ENCODE peak calls at places on chromosomes 2 and 18, in four cellular contexts. One of them, this sample, is unnamed.

GRCh38 chr18:78479443-78479842 is 500.2 kb upstream of the SALL3 start:
- DNase-seq in HFFc6: no peak
- DNase-seq in esophagus squamous epithelium: no peak
- DNase-seq in GM13977: no peak
- DNase-seq in this sample: peak; percentile 57

GRCh38 chr2:124804014-124804940 is 779.2 kb downstream of the CNTNAP5 start:
- DNase-seq in HFFc6: peak; percentile 9
- DNase-seq in esophagus squamous epithelium: no peak
- DNase-seq in GM13977: peak; percentile 34
- DNase-seq in this sample: no peak

GRCh38 chr2:166373951-166374350 is 1.8 kb downstream of the SCN9A start:
- DNase-seq in HFFc6: peak; percentile 80
- DNase-seq in esophagus squamous epithelium: no peak
- DNase-seq in GM13977: peak; percentile 8
- DNase-seq in this sample: no peak

GRCh38 chr2:157866202-157866601 is 9.9 kb downstream of the ACVR1 start:
- DNase-seq in HFFc6: no peak
- DNase-seq in esophagus squamous epithelium: no peak
- DNase-seq in GM13977: no peak
- DNase-seq in this sample: no peak

GRCh38 chr18:58180738-58181353 is 136.8 kb downstream of the NEDD4L start:
- DNase-seq in HFFc6: no peak
- DNase-seq in esophagus squamous epithelium: no peak
- DNase-seq in GM13977: peak; percentile 77
- DNase-seq in this sample: no peak

GRCh38 chr2:111896007-111896406 is 2.4 kb upstream of the MERTK start:
- DNase-seq in HFFc6: no peak
- DNase-seq in esophagus squamous epithelium: no peak
- DNase-seq in GM13977: no peak
- DNase-seq in this sample: no peak

GRCh38 chr18:63664571-63664970 is 2.9 kb upstream of the SERPINB3 start:
- DNase-seq in HFFc6: no peak
- DNase-seq in esophagus squamous epithelium: no peak
- DNase-seq in GM13977: no peak
- DNase-seq in this sample: no peak

GRCh38 chr2:72512376-72512775 is 313.5 kb downstream of the EXOC6B start:
- DNase-seq in HFFc6: no peak
- DNase-seq in esophagus squamous epithelium: no peak
- DNase-seq in GM13977: no peak
- DNase-seq in this sample: no peak

GRCh38 chr2:127173073-127173472 is 47.0 kb downstream of the CYP27C1 start:
- DNase-seq in HFFc6: peak; percentile 87
- DNase-seq in esophagus squamous epithelium: no peak
- DNase-seq in GM13977: no peak
- DNase-seq in this sample: peak; percentile 15

DNA sequence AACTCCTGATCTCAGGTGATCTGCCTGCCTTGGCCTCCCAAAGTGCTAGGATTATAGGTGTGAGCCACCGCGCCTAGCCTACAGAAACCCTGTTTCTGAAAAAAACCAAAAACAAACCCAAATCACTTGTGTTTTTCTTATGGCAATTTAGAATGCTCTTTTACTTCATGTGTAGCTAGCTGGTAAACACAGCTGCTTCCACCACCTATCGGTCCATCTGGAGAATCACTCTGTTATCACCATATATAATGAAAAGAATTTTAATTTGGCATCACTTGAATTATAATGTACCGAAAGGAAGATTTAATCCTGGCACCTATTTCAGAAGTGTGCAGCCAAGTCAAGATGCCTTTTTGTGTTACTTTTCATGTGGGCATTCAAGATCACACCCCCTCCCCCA is 86.5 kb upstream of the ITGB6 start:
- DNase-seq in HFFc6: no peak
- DNase-seq in esophagus squamous epithelium: no peak
- DNase-seq in GM13977: no peak
- DNase-seq in this sample: no peak
- TF ChIP-seq CTCF in HFFc6: no peak
- TF ChIP-seq CTCF in esophagus squamous epithelium: no peak
- TF ChIP-seq CTCF in GM13977: no peak
- TF ChIP-seq CTCF in this sample: no peak

GRCh38 chr18:56712761-56713160 is 61.6 kb downstream of the WDR7 start:
- DNase-seq in HFFc6: no peak
- DNase-seq in esophagus squamous epithelium: no peak
- DNase-seq in GM13977: no peak
- DNase-seq in this sample: no peak

GRCh38 chr18:56711706-56712445 is 60.7 kb downstream of the WDR7 start:
- DNase-seq in HFFc6: no peak
- DNase-seq in esophagus squamous epithelium: no peak
- DNase-seq in GM13977: no peak
- DNase-seq in this sample: no peak

GRCh38 chr18:56715121-56715520 is 64.0 kb downstream of the WDR7 start:
- DNase-seq in HFFc6: no peak
- DNase-seq in esophagus squamous epithelium: no peak
- DNase-seq in GM13977: no peak
- DNase-seq in this sample: no peak

GRCh38 chr18:56709463-56709862 is 58.3 kb downstream of the WDR7 start:
- DNase-seq in HFFc6: peak; percentile 89
- DNase-seq in esophagus squamous epithelium: no peak
- DNase-seq in GM13977: peak; percentile 42
- DNase-seq in this sample: no peak
- TF ChIP-seq CTCF in HFFc6: peak; percentile 75
- TF ChIP-seq CTCF in esophagus squamous epithelium: no peak
- TF ChIP-seq CTCF in GM13977: no peak
- TF ChIP-seq CTCF in this sample: peak; percentile 22

DNA sequence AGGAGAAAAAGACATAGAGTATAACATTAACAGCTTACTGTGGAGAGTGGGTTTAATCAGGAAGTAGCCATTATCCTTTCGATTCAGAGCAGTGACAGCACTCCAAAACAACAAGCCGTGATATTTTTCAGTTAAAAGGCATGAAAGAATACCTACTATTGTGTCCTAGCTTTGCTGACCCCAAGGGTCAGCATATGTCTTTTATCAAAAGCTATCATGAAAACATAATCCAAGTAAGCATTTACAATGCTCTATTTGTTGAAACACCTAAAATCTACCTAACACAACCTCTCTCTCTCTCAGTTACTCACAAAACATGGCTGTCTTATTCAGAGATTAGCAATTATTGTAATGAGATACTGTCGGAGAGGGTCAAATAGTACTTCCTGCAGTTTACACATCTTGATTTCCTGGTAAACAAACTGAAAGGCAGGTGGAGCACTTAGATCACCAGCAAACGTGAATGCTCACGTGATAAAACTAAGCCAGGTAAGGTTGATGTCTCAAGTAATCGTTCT is 100.0 kb downstream of the BAZ2B start:
- DNase-seq in HFFc6: peak; percentile 8
- DNase-seq in esophagus squamous epithelium: no peak
- DNase-seq in GM13977: peak; percentile 59
- DNase-seq in this sample: no peak
- TF ChIP-seq CTCF in HFFc6: no peak
- TF ChIP-seq CTCF in esophagus squamous epithelium: no peak
- TF ChIP-seq CTCF in GM13977: peak; percentile 19
- TF ChIP-seq CTCF in this sample: no peak

DNA sequence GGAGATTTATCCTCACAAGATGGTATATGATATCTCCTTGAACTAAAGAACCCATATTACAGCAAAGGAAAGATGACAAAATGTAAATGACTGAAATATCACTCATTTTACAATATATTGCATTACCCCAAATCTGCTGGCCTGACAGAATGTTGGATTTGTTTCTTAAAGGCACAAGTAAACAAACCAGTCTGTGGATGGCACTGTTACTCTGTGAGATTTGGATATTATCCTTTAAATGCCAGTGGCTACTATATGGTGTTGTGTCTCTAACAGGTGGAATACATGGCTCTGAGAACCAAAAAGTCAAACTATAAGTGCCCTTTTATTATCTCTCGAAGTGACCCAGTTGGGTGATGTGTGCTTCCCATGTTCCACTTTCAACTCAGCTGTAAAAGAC is 125.7 kb downstream of the PDE1A start:
- DNase-seq in HFFc6: peak; percentile 29
- DNase-seq in esophagus squamous epithelium: no peak
- DNase-seq in GM13977: no peak
- DNase-seq in this sample: no peak
- TF ChIP-seq CTCF in HFFc6: peak; percentile 34
- TF ChIP-seq CTCF in esophagus squamous epithelium: no peak
- TF ChIP-seq CTCF in GM13977: no peak
- TF ChIP-seq CTCF in this sample: no peak

DNA sequence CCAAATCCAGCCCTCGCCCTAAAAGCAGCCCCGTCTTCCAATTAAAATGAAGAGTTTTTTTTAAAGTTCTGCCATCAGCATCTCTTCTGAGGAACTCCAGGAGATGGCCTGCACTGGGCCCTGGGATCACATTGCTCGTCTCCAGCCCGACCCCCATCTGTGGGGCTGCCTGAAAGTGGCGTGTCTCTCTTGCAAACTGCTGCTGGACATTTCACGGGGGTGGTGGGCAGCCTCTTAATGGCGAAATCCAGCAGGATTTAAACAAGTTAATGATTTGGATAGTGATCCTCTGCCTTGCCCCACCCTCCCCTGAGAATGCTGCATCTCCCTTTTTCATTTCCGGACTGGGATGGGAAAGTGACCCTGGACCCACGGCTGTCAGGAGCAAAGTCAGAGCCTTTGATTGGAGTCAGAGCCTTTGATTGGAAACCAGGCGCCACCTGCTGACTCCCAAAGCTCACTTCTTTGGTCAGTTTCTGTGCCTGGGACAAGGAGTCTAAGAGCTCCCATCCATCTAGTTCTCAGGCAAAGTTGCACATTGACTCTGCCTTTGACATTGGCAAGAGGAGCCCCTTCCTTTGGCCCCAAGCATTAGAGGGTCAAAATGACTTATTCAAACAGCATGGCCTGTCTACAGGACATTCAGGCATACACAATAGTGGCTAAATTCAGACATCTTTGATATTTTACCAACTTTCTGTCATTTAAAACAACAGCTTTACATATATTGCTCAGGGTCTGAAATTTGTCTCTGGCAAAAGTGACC is 155.2 kb downstream of the SH3BP4 start:
- DNase-seq in HFFc6: peak; percentile 63
- DNase-seq in esophagus squamous epithelium: no peak
- DNase-seq in GM13977: peak; percentile 48
- DNase-seq in this sample: no peak
- TF ChIP-seq CTCF in HFFc6: peak; percentile 82
- TF ChIP-seq CTCF in esophagus squamous epithelium: peak; percentile 54
- TF ChIP-seq CTCF in GM13977: peak; percentile 21
- TF ChIP-seq CTCF in this sample: peak; percentile 80

This sample was measured in type B pancreatic cell.